ENCODE peak calls at places on chromosome 1, in ten cellular contexts. V is HS-27A; A is NCI-H1694 treated with DMSO at 0.1 percent for 48 hours; K is iris pigment epithelial cell; G is activated T-helper 9 cell treated with anti-CD3 and anti-CD28 coated beads, Interleukin-2, amount 50 U/mL, for 16 hours; O is activated T-cell treated with anti-CD3 and anti-CD28 coated beads for 1 hour; X is WTC11; Q is fibroblast of the aortic adventitia; Y is LoVo; U is posterior cingulate gyrus. F is an unnamed sample.
A peak's percentile ranks its signal among the peaks of the same experiment; 100 is the strongest.

GRCh38 chr1:115874929-115875328 is 34.0 kb upstream of the NHLH2 start:
- DNase-seq in V (peak; percentile 26), A (no peak), K (peak; percentile 85), G (no peak), O (no peak), X (no peak), Q (peak; percentile 49), Y (no peak), U (no peak), F (no peak)

GRCh38 chr1:31413405-31414005 is 492 bp downstream of the SERINC2 start:
- DNase-seq in V (no peak), A (no peak), K (no peak), G (no peak), O (no peak), X (peak; percentile 55), Q (peak; percentile 23), Y (peak; percentile 77), U (peak; percentile 32), F (peak; percentile 57)

GRCh38 chr1:48214820-48215219 is 7.7 kb upstream of the SLC5A9 start:
- DNase-seq in V (no peak), A (no peak), K (no peak), G (no peak), O (no peak), X (no peak), Q (no peak), Y (no peak), U (peak; percentile 45), F (no peak)

GRCh38 chr1:1081311-1082238 is 7.5 kb upstream of the RNF223 start:
- DNase-seq in V (no peak), A (no peak), K (no peak), G (no peak), O (no peak), X (no peak), Q (no peak), Y (no peak), U (no peak), F (no peak)

GRCh38 chr1:147892731-147893214 is 9.8 kb upstream of the GJA8 start:
- DNase-seq in V (no peak), A (peak; percentile 62), K (peak; percentile 62), G (no peak), O (no peak), X (peak; percentile 31), Q (peak; percentile 75), Y (peak; percentile 75), U (peak; percentile 38), F (peak; percentile 46)

GRCh38 chr1:180234369-180235076 is 4.5 kb downstream of the LHX4 start:
- DNase-seq in V (no peak), A (no peak), K (no peak), G (no peak), O (no peak), X (peak; percentile 74), Q (no peak), Y (peak; percentile 24), U (no peak), F (no peak)

GRCh38 chr1:8317647-8318360 is at the start of gene SLC45A1:
- DNase-seq in V (no peak), A (no peak), K (peak; percentile 66), G (peak; percentile 75), O (peak; percentile 65), X (peak; percentile 75), Q (peak; percentile 50), Y (peak; percentile 35), U (peak; percentile 89), F (peak; percentile 45)

GRCh38 chr1:207810173-207810572 is 58.3 kb downstream of the CD46 start:
- DNase-seq in V (no peak), A (no peak), K (peak; percentile 69), G (no peak), O (no peak), X (no peak), Q (peak; percentile 91), Y (no peak), U (no peak), F (no peak)

F was measured in Caki2.